ENCODE peak calls at places on chromosomes 11 and 22, in seven cellular contexts. A is AG04450, V is heart left ventricle, Z is uterus, T is GM23338, E is adrenal gland, G is tibial artery. W is an unnamed sample.

GRCh38 chr11:59158206-59159068 is 13.5 kb upstream of the DTX4 start:
- DNase-seq in A (peak), T (peak), G (peak), E (peak), Z (peak), V (peak), W (no peak)

GRCh38 chr22:17910561-17911311 is 113.6 kb downstream of the MICAL3 start:
- DNase-seq in T (peak), E (peak), V (peak), Z (peak), A (peak), G (peak), W (peak)

GRCh38 chr11:23192256-23192655 is 332.0 kb upstream of the CCDC179 start:
- DNase-seq in A (no peak), G (no peak), T (no peak), V (no peak), E (no peak), Z (no peak), W (no peak)

GRCh38 chr22:46568102-46568809 is 30.8 kb upstream of the CELSR1 start:
- DNase-seq in Z (no peak), V (no peak), T (no peak), G (no peak), E (no peak), A (no peak), W (no peak)

GRCh38 chr11:134032501-134033091 is 36.3 kb upstream of the JAM3 start:
- DNase-seq in E (no peak), Z (no peak), G (no peak), T (no peak), A (no peak), V (peak), W (no peak)

GRCh38 chr11:17985517-17985916 is 27.3 kb downstream of the SERGEF start:
- DNase-seq in A (no peak), V (no peak), E (peak), Z (no peak), G (no peak), T (no peak), W (no peak)

GRCh38 chr11:121053244-121053643 is 29.3 kb downstream of the TBCEL start:
- DNase-seq in G (no peak), Z (no peak), A (no peak), V (no peak), E (no peak), T (no peak), W (no peak)

GRCh38 chr11:96259053-96259837 is 83.8 kb downstream of the MAML2 start:
- DNase-seq in G (no peak), E (no peak), T (no peak), A (no peak), V (no peak), Z (no peak), W (no peak)

GRCh38 chr11:63535734-63536133 is 874 bp upstream of the PLAAT4 start:
- DNase-seq in G (no peak), E (no peak), Z (no peak), V (no peak), A (no peak), T (no peak), W (no peak)

GRCh38 chr22:22685586-22685985 is 41.2 kb downstream of the GGTLC2 start:
- DNase-seq in Z (no peak), T (no peak), A (no peak), E (no peak), G (no peak), V (no peak), W (no peak)

GRCh38 chr11:64150481-64151239 is 15.3 kb downstream of the MACROD1 start:
- DNase-seq in G (no peak), E (peak), V (peak), A (no peak), Z (no peak), T (no peak), W (no peak)

GRCh38 chr11:235180-235997 is 753 bp downstream of the SIRT3 start:
- DNase-seq in V (no peak), E (no peak), Z (no peak), G (no peak), T (no peak), A (no peak), W (no peak)

GRCh38 chr11:8905528-8906165 is 5.3 kb upstream of the AKIP1 start:
- DNase-seq in G (no peak), Z (no peak), A (no peak), T (no peak), V (no peak), E (no peak), W (no peak)

GRCh38 chr11:65944191-65944590 is 1.1 kb upstream of the TSGA10IP start:
- DNase-seq in G (no peak), Z (no peak), E (no peak), T (no peak), V (no peak), A (no peak), W (no peak)

GRCh38 chr11:2378527-2379210 is 1.6 kb downstream of the CD81 start:
- DNase-seq in T (no peak), A (peak), Z (peak), E (peak), V (peak), G (no peak), W (no peak)

GRCh38 chr11:83219095-83219494 is 25.6 kb downstream of the ANKRD42 start:
- DNase-seq in A (no peak), Z (no peak), E (no peak), G (no peak), V (no peak), T (peak), W (no peak)

GRCh38 chr11:122618927-122619326 is 36.6 kb upstream of the UBASH3B start:
- DNase-seq in Z (no peak), G (no peak), T (no peak), V (no peak), A (no peak), E (no peak), W (no peak)

GRCh38 chr22:46233231-46233630 is 16.9 kb downstream of the CDPF1 start:
- DNase-seq in T (no peak), E (peak), A (no peak), Z (no peak), V (peak), G (peak), W (no peak)

GRCh38 chr11:32161293-32161692 is 70.4 kb downstream of the RCN1 start:
- DNase-seq in V (no peak), E (no peak), G (no peak), Z (no peak), A (no peak), T (no peak), W (no peak)

GRCh38 chr11:118658372-118659313 is 20.8 kb downstream of the TREH start:
- DNase-seq in V (peak), E (no peak), Z (peak), A (no peak), T (peak), G (no peak), W (no peak)

GRCh38 chr11:28529540-28530410 is 421.6 kb downstream of the METTL15 start:
- DNase-seq in Z (no peak), E (no peak), G (no peak), A (peak), V (no peak), T (peak), W (no peak)

GRCh38 chr11:1566381-1567051 is 5.6 kb downstream of the DUSP8 start:
- DNase-seq in E (no peak), A (no peak), V (no peak), Z (no peak), G (no peak), T (no peak), W (no peak)

GRCh38 chr11:118042791-118043190 is 34.1 kb upstream of the TMPRSS4 start:
- DNase-seq in A (no peak), G (no peak), V (no peak), Z (no peak), E (no peak), T (no peak), W (no peak)

GRCh38 chr11:75420224-75421034 is 12.6 kb downstream of the KLHL35 start:
- DNase-seq in Z (no peak), G (no peak), T (no peak), A (no peak), E (no peak), V (no peak), W (no peak)

GRCh38 chr11:77879218-77879617 is 58.3 kb downstream of the AAMDC start:
- DNase-seq in V (peak), T (no peak), A (peak), Z (peak), E (peak), G (peak), W (no peak)

GRCh38 chr22:39244496-39245129 is at the start of gene PDGFB:
- DNase-seq in G (peak), A (no peak), E (no peak), T (peak), Z (no peak), V (peak), W (no peak)

GRCh38 chr22:37282385-37282677 is at the start of gene CYTH4:
- DNase-seq in A (no peak), E (peak), G (peak), T (no peak), Z (no peak), V (peak), W (no peak)

GRCh38 chr11:76823481-76824028 is 37.2 kb upstream of the ACER3 start:
- DNase-seq in T (peak), E (no peak), Z (no peak), G (no peak), A (no peak), V (no peak), W (no peak)
- H3K4me3 ChIP-seq in T (no peak), E (no peak), Z (no peak), G (no peak), A (no peak), V (no peak), W (no peak)

DNA sequence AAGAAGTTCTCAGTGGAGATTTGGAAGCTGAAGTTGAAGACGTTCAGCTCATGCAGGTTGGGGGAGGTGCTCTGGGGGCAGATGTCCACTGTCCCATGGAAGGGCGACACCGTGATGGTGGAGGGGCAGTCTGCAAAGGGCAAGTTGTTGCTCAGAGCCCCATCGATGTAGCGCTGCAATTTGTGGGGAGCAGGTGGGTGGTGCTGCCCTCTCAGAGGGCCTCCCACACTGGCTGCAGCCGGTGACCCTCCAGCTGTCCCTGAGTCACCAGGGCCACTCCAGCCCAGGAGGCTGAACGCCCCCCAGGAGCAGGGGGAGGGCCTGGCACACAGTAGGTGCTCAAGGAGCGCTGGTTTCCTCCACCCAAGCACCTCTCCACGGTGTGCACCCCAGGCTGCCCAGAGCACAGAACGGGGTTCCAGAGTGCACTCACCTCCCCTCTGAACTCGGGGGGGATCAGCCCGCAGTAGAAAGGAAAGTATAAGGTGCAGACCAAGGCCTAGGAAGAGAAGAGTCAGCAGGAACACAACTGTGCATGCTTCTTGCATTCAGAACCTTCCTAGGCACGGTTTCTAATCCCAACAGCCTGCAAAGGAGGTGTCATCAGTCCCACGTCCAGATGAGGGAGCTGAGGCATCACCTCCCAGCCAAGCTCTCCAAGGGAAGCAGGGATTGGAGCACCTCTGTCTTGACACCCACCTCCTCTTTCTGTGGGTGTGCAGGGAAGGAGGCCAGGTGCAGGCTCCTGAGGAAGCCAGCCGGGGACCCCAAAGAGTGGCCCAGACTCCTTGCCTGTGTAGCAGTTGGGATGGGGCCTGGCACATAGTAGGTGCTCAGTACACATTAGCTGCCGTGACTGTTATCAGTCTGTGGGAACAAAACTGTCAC is 2.2 kb downstream of the PNPLA5 start:
- DNase-seq in E (no peak), Z (no peak), G (no peak), A (no peak), V (no peak), T (peak), W (no peak)
- TF ChIP-seq CTCF in E (no peak), Z (no peak), G (no peak), A (peak), V (no peak), T (peak), W (no peak)

DNA sequence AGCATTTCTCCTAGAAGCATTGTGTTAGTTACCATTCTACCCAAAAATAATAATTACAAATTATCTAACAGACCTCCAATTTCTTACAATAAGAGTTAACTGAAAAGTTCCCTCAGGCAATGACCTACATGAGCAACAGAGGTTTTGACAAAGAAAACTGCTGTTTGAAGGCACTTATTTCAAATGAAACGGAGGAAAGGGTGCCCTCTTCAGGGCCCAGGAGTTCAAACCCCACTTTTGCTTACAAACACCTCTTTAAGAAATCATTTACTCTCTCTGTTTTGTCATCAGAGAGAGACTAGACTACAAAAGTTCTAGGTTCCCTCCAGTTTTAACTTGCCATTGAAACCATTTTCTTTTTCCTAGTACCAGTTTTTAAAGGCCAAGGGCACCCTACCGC is 56.7 kb downstream of the AMBRA1 start:
- DNase-seq in Z (no peak), T (peak), E (no peak), V (no peak), G (no peak), A (no peak), W (no peak)
- H3K4me3 ChIP-seq in Z (no peak), T (no peak), E (no peak), V (no peak), G (no peak), A (no peak), W (no peak)

GRCh38 chr11:73389902-73390301 is 13.7 kb downstream of the RELT start:
- DNase-seq in T (no peak), G (no peak), E (no peak), V (no peak), Z (no peak), A (no peak), W (no peak)
- TF ChIP-seq CTCF in T (no peak), G (no peak), E (no peak), V (no peak), Z (no peak), A (no peak), W (no peak)

GRCh38 chr22:21650823-21651520 is 8.9 kb downstream of the SDF2L1 start:
- DNase-seq in E (no peak), A (no peak), Z (no peak), V (no peak), T (peak), G (no peak), W (no peak)
- H3K4me3 ChIP-seq in E (no peak), A (peak), Z (no peak), V (peak), T (peak), G (no peak), W (peak)

DNA sequence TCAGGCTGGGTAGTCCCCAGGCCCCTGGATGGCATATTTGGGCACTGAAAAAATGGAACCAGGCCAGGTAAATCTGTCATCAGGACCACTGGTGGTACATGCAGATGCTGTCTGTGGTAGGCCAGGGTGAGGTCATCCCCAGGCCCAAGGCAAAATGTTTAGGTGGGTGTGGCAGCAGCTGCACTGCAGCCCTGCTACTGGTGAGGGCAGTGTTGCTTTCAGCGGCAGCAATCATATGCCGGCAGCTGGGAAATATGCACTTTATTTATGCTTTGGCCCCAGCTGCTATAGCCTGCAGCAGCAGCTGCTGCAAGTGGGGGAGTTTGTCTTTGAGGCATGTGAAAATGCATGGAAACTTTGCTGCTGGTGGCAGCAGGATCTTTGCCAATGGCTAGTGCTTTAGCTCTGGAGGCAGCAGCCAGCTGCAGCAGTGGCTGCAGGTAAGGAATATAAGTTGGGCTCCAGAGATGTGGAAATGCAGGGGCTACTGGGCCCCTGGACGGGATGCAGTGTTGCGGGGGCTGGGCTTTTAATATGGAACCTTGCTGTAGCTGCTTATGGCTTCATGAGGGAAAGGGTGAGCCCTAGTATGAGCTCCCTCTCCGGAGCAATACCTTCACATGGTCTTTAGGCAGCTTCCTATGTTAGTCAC is 365.7 kb upstream of the CADM1 start:
- DNase-seq in E (no peak), T (peak), A (peak), Z (no peak), V (peak), G (no peak), W (no peak)
- TF ChIP-seq CTCF in E (no peak), T (peak), A (peak), Z (no peak), V (peak), G (no peak), W (no peak)

GRCh38 chr22:32723632-32724031 is 77.9 kb upstream of the TIMP3 start:
- DNase-seq in T (no peak), Z (peak), G (peak), E (peak), A (peak), V (peak), W (no peak)

GRCh38 chr22:32725369-32725988 is 76.0 kb upstream of the TIMP3 start:
- DNase-seq in T (no peak), E (no peak), G (no peak), A (no peak), V (no peak), Z (peak), W (no peak)

GRCh38 chr22:32720924-32721323 is 80.6 kb upstream of the TIMP3 start:
- DNase-seq in E (no peak), T (no peak), Z (peak), V (no peak), A (no peak), G (no peak), W (no peak)

GRCh38 chr22:32722441-32722840 is 79.1 kb upstream of the TIMP3 start:
- DNase-seq in T (no peak), G (no peak), V (no peak), E (no peak), A (no peak), Z (no peak), W (no peak)

GRCh38 chr22:32721328-32722180 is 80.0 kb upstream of the TIMP3 start:
- DNase-seq in E (no peak), Z (no peak), V (no peak), G (no peak), A (no peak), T (no peak), W (no peak)
- H3K4me3 ChIP-seq in E (no peak), Z (no peak), V (no peak), G (no peak), A (no peak), T (no peak), W (no peak)

GRCh38 chr22:44319685-44320084 is 6.9 kb upstream of the SHISAL1 start:
- DNase-seq in A (no peak), T (no peak), Z (no peak), G (no peak), E (no peak), V (no peak), W (no peak)

GRCh38 chr22:44318751-44319150 is 6.0 kb upstream of the SHISAL1 start:
- DNase-seq in E (no peak), Z (no peak), V (no peak), A (no peak), T (no peak), G (no peak), W (no peak)

GRCh38 chr22:44316393-44317162 is 3.8 kb upstream of the SHISAL1 start:
- DNase-seq in T (no peak), Z (no peak), E (no peak), A (no peak), V (no peak), G (no peak), W (no peak)

GRCh38 chr22:44317163-44317455 is 4.4 kb upstream of the SHISAL1 start:
- DNase-seq in V (no peak), Z (no peak), T (no peak), G (no peak), A (no peak), E (no peak), W (no peak)

DNA sequence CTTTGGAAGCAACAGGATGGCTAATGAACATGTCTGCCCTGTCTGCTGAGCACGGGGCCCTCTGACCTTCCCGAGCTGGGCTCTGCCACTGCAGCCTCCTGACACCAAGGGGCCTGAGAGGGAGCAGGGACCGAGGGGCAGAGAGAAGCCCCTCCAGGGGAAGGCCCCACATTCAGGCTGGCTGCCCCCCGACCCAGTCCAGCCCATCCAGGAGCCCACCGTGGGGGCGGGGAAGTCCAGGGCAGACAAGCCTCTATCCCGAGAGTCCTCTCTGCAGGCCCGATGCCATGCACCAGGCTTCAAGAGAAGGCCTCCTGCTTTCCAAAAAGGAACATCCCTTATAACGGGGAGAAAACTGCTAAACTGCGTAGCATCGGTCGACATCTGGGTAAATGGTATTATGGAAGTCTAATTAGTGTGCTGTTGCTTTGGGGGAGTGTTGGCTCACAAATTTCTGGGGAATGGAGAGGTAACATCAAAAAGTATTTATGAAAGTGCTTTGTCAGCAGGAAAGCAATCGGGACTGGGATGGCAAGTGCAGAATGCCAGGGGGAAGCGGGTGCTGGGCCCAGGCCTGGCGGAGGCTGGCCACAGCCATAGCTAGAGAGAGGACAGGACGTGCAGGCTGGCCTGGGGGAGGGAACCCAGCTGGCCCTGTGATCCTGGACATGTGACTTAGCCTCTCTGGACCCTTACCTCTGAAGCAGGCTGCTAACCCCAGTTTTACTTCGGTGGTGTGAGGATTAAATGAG is 5.3 kb upstream of the SHISAL1 start:
- DNase-seq in Z (no peak), E (no peak), G (no peak), A (no peak), V (no peak), T (no peak), W (no peak)
- TF ChIP-seq CTCF in Z (no peak), E (no peak), G (no peak), A (no peak), V (no peak), T (no peak), W (no peak)